ENCODE peak calls at places on chromosomes 2 and 18, in five cellular contexts. S, R, K, O and A are unnamed samples.

GRCh38 chr2:155176345-155176744 is 477.9 kb downstream of the KCNJ3 start:
- DNase-seq in R (no peak), S (no peak), O (no peak), K (no peak), A (no peak)

GRCh38 chr2:134377730-134378129 is 123.9 kb downstream of the MGAT5 start:
- DNase-seq in S (no peak), O (no peak), K (no peak), R (no peak), A (no peak)

GRCh38 chr2:28390857-28391563 is 1.6 kb upstream of the FOSL2 start:
- DNase-seq in R (peak; percentile 77), S (peak; percentile 91), O (peak; percentile 92), K (peak; percentile 78), A (no peak)

GRCh38 chr2:121902171-121902591 is 146.7 kb downstream of the TSN start:
- DNase-seq in O (no peak), K (no peak), S (peak; percentile 57), R (no peak), A (peak; percentile 79)

GRCh38 chr2:242031481-242032019 is 162.0 kb downstream of the RTP5 start:
- DNase-seq in S (peak; percentile 95), O (no peak), K (no peak), R (no peak), A (no peak)

GRCh38 chr18:60372598-60372997 is at the start of gene MC4R:
- DNase-seq in O (peak; percentile 29), K (no peak), S (peak; percentile 87), R (peak; percentile 40), A (peak; percentile 66)

GRCh38 chr18:524496-524895 is 24.0 kb upstream of the COLEC12 start:
- DNase-seq in R (no peak), O (no peak), K (no peak), S (peak; percentile 88), A (no peak)

GRCh38 chr18:50006470-50007046 is 188.4 kb downstream of the MYO5B start:
- DNase-seq in O (no peak), R (no peak), K (no peak), S (no peak), A (no peak)

GRCh38 chr2:150938586-150938985 is 323.1 kb downstream of the RBM43 start:
- DNase-seq in R (no peak), S (peak; percentile 39), K (no peak), O (no peak), A (no peak)

GRCh38 chr2:147442766-147443165 is 402.1 kb upstream of the ACVR2A start:
- DNase-seq in R (no peak), S (no peak), O (no peak), K (no peak), A (no peak)

GRCh38 chr2:61793389-61793836 is 60.4 kb downstream of the FAM161A start:
- DNase-seq in R (peak; percentile 61), S (peak; percentile 50), K (peak; percentile 72), O (peak; percentile 85), A (peak; percentile 51)

GRCh38 chr2:127154985-127155650 is 48.2 kb upstream of the BIN1 start:
- DNase-seq in S (peak; percentile 85), R (no peak), O (no peak), K (no peak), A (no peak)

GRCh38 chr18:70069965-70070364 is 122.3 kb upstream of the CD226 start:
- DNase-seq in O (no peak), K (no peak), R (no peak), S (no peak), A (no peak)

GRCh38 chr2:71607490-71607889 is 154.1 kb downstream of the DYSF start:
- DNase-seq in K (peak; percentile 4), S (no peak), R (no peak), O (no peak), A (no peak)

GRCh38 chr2:233247744-233248143 is 3.7 kb upstream of the ATG16L1 start:
- DNase-seq in O (peak; percentile 89), K (no peak), S (no peak), R (peak; percentile 14), A (no peak)

GRCh38 chr2:46827274-46827930 is 88.2 kb downstream of the MCFD2 start:
- DNase-seq in O (no peak), K (no peak), R (no peak), S (peak; percentile 79), A (no peak)

GRCh38 chr2:160388464-160389263 is 104.9 kb downstream of the RBMS1 start:
- DNase-seq in O (no peak), K (no peak), R (no peak), S (peak; percentile 61), A (no peak)

GRCh38 chr2:206920310-206920709 is 19.0 kb upstream of the CPO start:
- DNase-seq in S (no peak), O (no peak), K (no peak), R (no peak), A (no peak)

GRCh38 chr2:15982285-15982967 is 42.1 kb downstream of the MYCN start:
- DNase-seq in R (no peak), S (no peak), O (no peak), K (no peak), A (peak; percentile 13)

GRCh38 chr2:41540268-41540963 is 507.4 kb upstream of the PKDCC start:
- DNase-seq in S (no peak), K (no peak), O (no peak), R (no peak), A (no peak)

GRCh38 chr2:133780099-133780996 is 212.1 kb upstream of the NCKAP5 start:
- DNase-seq in O (peak; percentile 77), S (peak; percentile 73), K (peak; percentile 68), R (peak; percentile 85), A (peak; percentile 48)

GRCh38 chr2:127857494-127857818 is 499 bp downstream of the POLR2D start:
- DNase-seq in R (no peak), K (no peak), S (no peak), O (peak; percentile 30), A (no peak)

GRCh38 chr18:79010802-79011201 is 31.2 kb downstream of the SALL3 start:
- DNase-seq in O (no peak), K (no peak), S (no peak), R (no peak), A (no peak)

GRCh38 chr2:71510196-71510807 is 56.9 kb downstream of the DYSF start:
- DNase-seq in K (peak; percentile 72), S (peak; percentile 49), O (peak; percentile 64), R (peak; percentile 65), A (peak; percentile 78)

GRCh38 chr2:121191191-121192170 is 93.5 kb downstream of the TFCP2L1 start:
- DNase-seq in K (no peak), O (no peak), S (no peak), R (no peak), A (no peak)

GRCh38 chr2:225006730-225007129 is 35.5 kb downstream of the DOCK10 start:
- DNase-seq in R (no peak), O (no peak), K (no peak), S (no peak), A (no peak)

GRCh38 chr18:11957636-11958035 is 23.7 kb upstream of the IMPA2 start:
- DNase-seq in K (no peak), S (no peak), O (no peak), R (no peak), A (no peak)

GRCh38 chr18:46555724-46556123 is 101.3 kb downstream of the LOXHD1 start:
- DNase-seq in O (peak; percentile 49), R (peak; percentile 7), S (peak; percentile 2), K (no peak), A (peak; percentile 37)

GRCh38 chr2:75432761-75433361 is 127.9 kb downstream of the EVA1A start:
- DNase-seq in S (peak; percentile 32), O (no peak), R (no peak), K (no peak), A (no peak)

GRCh38 chr2:169673921-169674320 is 20.3 kb downstream of the CFAP210 start:
- DNase-seq in S (no peak), O (no peak), R (no peak), K (no peak), A (no peak)

GRCh38 chr2:236871500-236872001 is 214.1 kb upstream of the COPS8 start:
- DNase-seq in R (peak; percentile 64), S (peak; percentile 99), K (no peak), O (peak; percentile 59), A (peak; percentile 17)